ENCODE peak calls at places on chromosomes 7 and 10, in six cellular contexts. W, N, P, T, K and M are unnamed samples. For H3K27me3, the result is how much of the 10 kb centered on the place peaks cover.

GRCh38 chr7:129644634-129645230 is 33.2 kb downstream of the NRF1 start:
- DNase-seq in N (no peak), W (peak), T (no peak), K (no peak), P (no peak), M (no peak)

GRCh38 chr7:128795129-128795528 is 3.4 kb downstream of the CCDC136 start:
- DNase-seq in K (no peak), W (no peak), T (no peak), P (no peak), N (no peak), M (no peak)

GRCh38 chr10:123149162-123149567 is 1.2 kb downstream of the HMX2 start:
- DNase-seq in N (no peak), K (peak), T (no peak), W (no peak), P (no peak), M (no peak)

GRCh38 chr7:48938539-48938938 is 14.2 kb downstream of the CDC14C start:
- DNase-seq in T (peak), K (no peak), W (peak), N (no peak), P (no peak), M (no peak)

GRCh38 chr10:96683065-96683464 is 37.2 kb downstream of the PIK3AP1 start:
- DNase-seq in W (peak), N (no peak), K (no peak), P (no peak), T (no peak), M (no peak)

GRCh38 chr7:93176961-93177580 is 28.9 kb upstream of the SAMD9L start:
- DNase-seq in K (no peak), N (no peak), P (no peak), W (peak), T (no peak), M (no peak)

GRCh38 chr10:116402858-116403257 is 24.8 kb upstream of the PNLIPRP3 start:
- DNase-seq in K (no peak), W (no peak), P (no peak), N (no peak), T (no peak), M (no peak)

GRCh38 chr10:50470798-50471582 is 152.8 kb downstream of the SGMS1 start:
- DNase-seq in W (peak), N (no peak), P (no peak), T (no peak), K (no peak), M (no peak)

GRCh38 chr7:97187067-97187466 is 69.6 kb downstream of the SDHAF3 start:
- DNase-seq in P (no peak), N (no peak), T (no peak), W (peak), K (no peak), M (no peak)

GRCh38 chr7:149884541-149884940 is 10.8 kb downstream of the ATP6V0E2 start:
- DNase-seq in W (no peak), T (no peak), P (peak), N (no peak), K (no peak), M (no peak)

GRCh38 chr7:106022193-106022821 is 59.2 kb downstream of the CDHR3 start:
- DNase-seq in T (no peak), N (no peak), K (no peak), W (no peak), P (no peak), M (peak)

GRCh38 chr7:55212838-55213237 is 152.3 kb upstream of the LANCL2 start:
- DNase-seq in P (no peak), W (peak), T (no peak), K (no peak), N (no peak), M (no peak)

GRCh38 chr7:37541810-37542443 is 93.3 kb upstream of the ELMO1 start:
- DNase-seq in N (no peak), P (no peak), W (no peak), K (no peak), T (no peak), M (no peak)

GRCh38 chr10:97116534-97117162 is 69.1 kb downstream of the SLIT1 start:
- DNase-seq in W (no peak), K (no peak), P (no peak), T (no peak), N (no peak), M (no peak)

DNA sequence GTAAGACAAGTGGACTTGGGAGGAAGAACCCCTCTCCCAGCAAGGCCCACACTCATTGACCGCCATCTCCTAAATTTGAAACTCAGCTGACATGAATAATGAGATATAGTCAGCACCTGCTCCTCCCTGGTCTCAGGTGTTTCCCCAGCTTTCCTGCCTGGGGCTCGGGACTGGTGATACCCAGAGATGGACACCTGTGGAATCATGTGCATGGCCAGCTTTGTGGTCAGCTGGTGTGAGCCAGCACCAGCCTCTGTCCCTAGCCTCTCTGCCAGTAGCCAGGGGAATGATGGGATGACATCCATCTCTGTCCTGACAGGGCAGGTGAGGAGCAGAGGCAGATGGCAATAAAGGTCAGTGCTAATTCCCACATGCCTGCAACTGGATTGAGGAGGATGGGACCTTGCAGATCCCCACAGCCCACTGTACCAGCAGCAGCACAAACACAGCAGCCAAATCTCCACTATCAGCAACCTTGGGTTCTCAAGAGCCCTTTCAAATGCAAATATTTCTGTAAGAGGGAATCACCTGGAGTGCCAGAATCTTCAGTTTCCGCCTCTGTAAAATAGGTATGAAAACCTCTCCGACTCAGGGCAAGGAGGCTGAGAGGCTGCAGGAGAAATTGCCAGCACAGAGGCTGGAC is 329.2 kb upstream of the ZMIZ1 start:
- DNase-seq in N (no peak), K (no peak), W (no peak), T (no peak), P (no peak), M (no peak)
- H3K27me3 ChIP-seq in N (under half), K (under half), W (under half), T (under half), P (under half), M (under half)

DNA sequence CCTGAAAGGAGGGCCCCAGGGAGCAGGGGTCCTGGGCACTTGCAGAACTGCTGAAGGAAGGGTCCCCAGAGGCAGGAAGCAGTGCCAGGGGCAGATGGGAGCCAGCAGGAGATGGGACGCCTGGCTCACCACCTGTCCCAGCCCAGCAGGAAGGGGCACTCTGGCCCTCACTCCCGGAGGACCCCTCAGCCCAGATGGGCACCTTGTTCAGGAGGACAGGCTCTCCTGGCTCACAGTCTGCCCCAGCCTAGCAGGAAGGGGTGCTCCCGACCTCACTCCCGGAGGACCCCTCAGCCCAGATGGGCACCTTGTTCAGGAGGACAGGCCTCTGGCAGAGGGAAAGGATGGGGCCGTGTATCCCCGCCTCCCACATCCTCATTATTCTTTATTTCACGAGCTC is 331.4 kb upstream of the SHH start:
- DNase-seq in K (no peak), N (no peak), T (no peak), P (no peak), W (no peak), M (no peak)
- H3K27me3 ChIP-seq in K (under half), N (under half), T (under half), P (under half), W (under half), M (under half)

GRCh38 chr10:28552775-28553174 is 19.9 kb downstream of the WAC start:
- DNase-seq in N (no peak), W (no peak), P (no peak), K (no peak), T (no peak), M (no peak)
- H3K27me3 ChIP-seq in N (under half), W (under half), P (under half), K (under half), T (under half), M (under half)

GRCh38 chr7:116208919-116209318 is 1.4 kb upstream of the TES start:
- DNase-seq in N (no peak), W (no peak), P (no peak), T (no peak), K (no peak), M (no peak)

GRCh38 chr7:116211006-116211912 is 920 bp downstream of the TES start:
- DNase-seq in T (peak), P (peak), N (peak), K (peak), W (peak), M (peak)

GRCh38 chr7:116209561-116210070 is 723 bp upstream of the TES start:
- DNase-seq in N (no peak), P (no peak), K (no peak), W (peak), T (no peak), M (no peak)

GRCh38 chr7:116211913-116212596 is 1.7 kb downstream of the TES start:
- DNase-seq in W (peak), T (no peak), P (no peak), K (no peak), N (no peak), M (no peak)

GRCh38 chr7:116210345-116211005 is at the start of gene TES:
- DNase-seq in T (peak), P (peak), N (peak), K (peak), W (peak), M (peak)
- H3K27me3 ChIP-seq in T (under half), P (under half), N (under half), K (under half), W (under half), M (under half)

DNA sequence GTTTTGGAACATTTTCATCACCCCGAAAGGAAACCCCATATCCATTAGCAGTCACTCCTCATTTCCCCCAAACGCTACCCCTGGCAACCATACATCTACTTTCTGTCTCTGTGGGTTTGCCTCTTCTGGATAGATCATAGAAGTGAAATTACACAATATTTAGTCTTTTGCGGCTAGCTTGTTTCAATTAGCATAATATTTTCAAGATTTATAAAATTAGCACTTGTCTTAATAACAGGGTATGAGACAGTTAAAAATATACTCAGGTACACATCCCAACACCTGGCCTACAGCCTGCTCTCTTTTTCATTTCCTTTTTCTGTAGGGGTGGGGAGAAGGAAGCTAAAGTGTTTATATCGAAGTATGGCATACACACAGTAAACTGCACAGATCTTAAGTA is 81.4 kb upstream of the LRGUK start:
- DNase-seq in T (no peak), K (no peak), P (no peak), W (no peak), N (no peak), M (no peak)
- H3K27me3 ChIP-seq in T (under half), K (under half), P (under half), W (under half), N (under half), M (under half)